ENCODE peak calls at places on chromosomes 1 and 21, in five cellular contexts. One of them, this sample, is unnamed.

GRCh38 chr21:42120056-42120903 is 49.2 kb downstream of the UMODL1 start:
- DNase-seq in thoracic aorta: no peak
- DNase-seq in stimulated activated CD4-positive, alpha-beta T cell treated with anti-CD3 and anti-CD28 coated beads, Interleukin-12 subunit alpha, Interleukin-12 subunit beta, amount 100 ng/mL, for 4 hours: no peak
- DNase-seq in NCI-H1092: peak; percentile 89
- DNase-seq in NCI-H2081 treated with DMSO at 0.1 percent for 48 hours: peak; percentile 90
- DNase-seq in this sample: no peak

GRCh38 chr1:15749399-15750291 is 7.3 kb downstream of the TMEM82 start:
- DNase-seq in thoracic aorta: peak; percentile 81
- DNase-seq in stimulated activated CD4-positive, alpha-beta T cell treated with anti-CD3 and anti-CD28 coated beads, Interleukin-12 subunit alpha, Interleukin-12 subunit beta, amount 100 ng/mL, for 4 hours: no peak
- DNase-seq in NCI-H1092: no peak
- DNase-seq in NCI-H2081 treated with DMSO at 0.1 percent for 48 hours: no peak
- DNase-seq in this sample: peak; percentile 97

GRCh38 chr1:57188169-57188568 is 222.4 kb upstream of the C8B start:
- DNase-seq in thoracic aorta: no peak
- DNase-seq in stimulated activated CD4-positive, alpha-beta T cell treated with anti-CD3 and anti-CD28 coated beads, Interleukin-12 subunit alpha, Interleukin-12 subunit beta, amount 100 ng/mL, for 4 hours: no peak
- DNase-seq in NCI-H1092: no peak
- DNase-seq in NCI-H2081 treated with DMSO at 0.1 percent for 48 hours: no peak
- DNase-seq in this sample: no peak

GRCh38 chr1:37727186-37727585 is 34.9 kb downstream of the CDCA8 start:
- DNase-seq in thoracic aorta: no peak
- DNase-seq in stimulated activated CD4-positive, alpha-beta T cell treated with anti-CD3 and anti-CD28 coated beads, Interleukin-12 subunit alpha, Interleukin-12 subunit beta, amount 100 ng/mL, for 4 hours: no peak
- DNase-seq in NCI-H1092: no peak
- DNase-seq in NCI-H2081 treated with DMSO at 0.1 percent for 48 hours: no peak
- DNase-seq in this sample: no peak

GRCh38 chr1:92980732-92981647 is 19.7 kb upstream of the DIPK1A start:
- DNase-seq in thoracic aorta: no peak
- DNase-seq in stimulated activated CD4-positive, alpha-beta T cell treated with anti-CD3 and anti-CD28 coated beads, Interleukin-12 subunit alpha, Interleukin-12 subunit beta, amount 100 ng/mL, for 4 hours: no peak
- DNase-seq in NCI-H1092: no peak
- DNase-seq in NCI-H2081 treated with DMSO at 0.1 percent for 48 hours: no peak
- DNase-seq in this sample: no peak

GRCh38 chr1:154483941-154484803 is 17.8 kb upstream of the TDRD10 start:
- DNase-seq in thoracic aorta: no peak
- DNase-seq in stimulated activated CD4-positive, alpha-beta T cell treated with anti-CD3 and anti-CD28 coated beads, Interleukin-12 subunit alpha, Interleukin-12 subunit beta, amount 100 ng/mL, for 4 hours: no peak
- DNase-seq in NCI-H1092: no peak
- DNase-seq in NCI-H2081 treated with DMSO at 0.1 percent for 48 hours: no peak
- DNase-seq in this sample: peak; percentile 55

GRCh38 chr1:151790940-151791651 is 796 bp upstream of the TDRKH start:
- DNase-seq in thoracic aorta: no peak
- DNase-seq in stimulated activated CD4-positive, alpha-beta T cell treated with anti-CD3 and anti-CD28 coated beads, Interleukin-12 subunit alpha, Interleukin-12 subunit beta, amount 100 ng/mL, for 4 hours: no peak
- DNase-seq in NCI-H1092: peak; percentile 4
- DNase-seq in NCI-H2081 treated with DMSO at 0.1 percent for 48 hours: no peak
- DNase-seq in this sample: no peak

GRCh38 chr1:198678901-198679329 is 40.1 kb downstream of the PTPRC start:
- DNase-seq in thoracic aorta: no peak
- DNase-seq in stimulated activated CD4-positive, alpha-beta T cell treated with anti-CD3 and anti-CD28 coated beads, Interleukin-12 subunit alpha, Interleukin-12 subunit beta, amount 100 ng/mL, for 4 hours: peak; percentile 22
- DNase-seq in NCI-H1092: no peak
- DNase-seq in NCI-H2081 treated with DMSO at 0.1 percent for 48 hours: no peak
- DNase-seq in this sample: no peak

GRCh38 chr1:220003585-220004299 is 42.6 kb downstream of the EPRS1 start:
- DNase-seq in thoracic aorta: no peak
- DNase-seq in stimulated activated CD4-positive, alpha-beta T cell treated with anti-CD3 and anti-CD28 coated beads, Interleukin-12 subunit alpha, Interleukin-12 subunit beta, amount 100 ng/mL, for 4 hours: no peak
- DNase-seq in NCI-H1092: no peak
- DNase-seq in NCI-H2081 treated with DMSO at 0.1 percent for 48 hours: no peak
- DNase-seq in this sample: no peak

GRCh38 chr1:14108356-14109275 is 408.6 kb downstream of the PRDM2 start:
- DNase-seq in thoracic aorta: no peak
- DNase-seq in stimulated activated CD4-positive, alpha-beta T cell treated with anti-CD3 and anti-CD28 coated beads, Interleukin-12 subunit alpha, Interleukin-12 subunit beta, amount 100 ng/mL, for 4 hours: no peak
- DNase-seq in NCI-H1092: peak; percentile 70
- DNase-seq in NCI-H2081 treated with DMSO at 0.1 percent for 48 hours: no peak
- DNase-seq in this sample: no peak

GRCh38 chr1:56070601-56071000 is 508.8 kb downstream of the PLPP3 start:
- DNase-seq in thoracic aorta: no peak
- DNase-seq in stimulated activated CD4-positive, alpha-beta T cell treated with anti-CD3 and anti-CD28 coated beads, Interleukin-12 subunit alpha, Interleukin-12 subunit beta, amount 100 ng/mL, for 4 hours: no peak
- DNase-seq in NCI-H1092: no peak
- DNase-seq in NCI-H2081 treated with DMSO at 0.1 percent for 48 hours: no peak
- DNase-seq in this sample: no peak

GRCh38 chr1:87961992-87962391 is 633.3 kb downstream of the LMO4 start:
- DNase-seq in thoracic aorta: no peak
- DNase-seq in stimulated activated CD4-positive, alpha-beta T cell treated with anti-CD3 and anti-CD28 coated beads, Interleukin-12 subunit alpha, Interleukin-12 subunit beta, amount 100 ng/mL, for 4 hours: no peak
- DNase-seq in NCI-H1092: no peak
- DNase-seq in NCI-H2081 treated with DMSO at 0.1 percent for 48 hours: no peak
- DNase-seq in this sample: no peak

GRCh38 chr1:174990382-174990999 is 9.3 kb upstream of the CACYBP start:
- DNase-seq in thoracic aorta: no peak
- DNase-seq in stimulated activated CD4-positive, alpha-beta T cell treated with anti-CD3 and anti-CD28 coated beads, Interleukin-12 subunit alpha, Interleukin-12 subunit beta, amount 100 ng/mL, for 4 hours: no peak
- DNase-seq in NCI-H1092: no peak
- DNase-seq in NCI-H2081 treated with DMSO at 0.1 percent for 48 hours: no peak
- DNase-seq in this sample: no peak

GRCh38 chr1:244074559-244075171 is 23.6 kb downstream of the ZBTB18 start:
- DNase-seq in thoracic aorta: no peak
- DNase-seq in stimulated activated CD4-positive, alpha-beta T cell treated with anti-CD3 and anti-CD28 coated beads, Interleukin-12 subunit alpha, Interleukin-12 subunit beta, amount 100 ng/mL, for 4 hours: peak; percentile 15
- DNase-seq in NCI-H1092: no peak
- DNase-seq in NCI-H2081 treated with DMSO at 0.1 percent for 48 hours: no peak
- DNase-seq in this sample: no peak

GRCh38 chr1:169590932-169591331 is 4.7 kb upstream of the F5 start:
- DNase-seq in thoracic aorta: no peak
- DNase-seq in stimulated activated CD4-positive, alpha-beta T cell treated with anti-CD3 and anti-CD28 coated beads, Interleukin-12 subunit alpha, Interleukin-12 subunit beta, amount 100 ng/mL, for 4 hours: no peak
- DNase-seq in NCI-H1092: no peak
- DNase-seq in NCI-H2081 treated with DMSO at 0.1 percent for 48 hours: no peak
- DNase-seq in this sample: no peak

GRCh38 chr21:17554619-17555472 is 42.0 kb downstream of the CXADR start:
- DNase-seq in thoracic aorta: no peak
- DNase-seq in stimulated activated CD4-positive, alpha-beta T cell treated with anti-CD3 and anti-CD28 coated beads, Interleukin-12 subunit alpha, Interleukin-12 subunit beta, amount 100 ng/mL, for 4 hours: no peak
- DNase-seq in NCI-H1092: no peak
- DNase-seq in NCI-H2081 treated with DMSO at 0.1 percent for 48 hours: no peak
- DNase-seq in this sample: no peak

GRCh38 chr1:226687476-226687875 is 51.6 kb downstream of the ITPKB start:
- DNase-seq in thoracic aorta: no peak
- DNase-seq in stimulated activated CD4-positive, alpha-beta T cell treated with anti-CD3 and anti-CD28 coated beads, Interleukin-12 subunit alpha, Interleukin-12 subunit beta, amount 100 ng/mL, for 4 hours: no peak
- DNase-seq in NCI-H1092: no peak
- DNase-seq in NCI-H2081 treated with DMSO at 0.1 percent for 48 hours: no peak
- DNase-seq in this sample: no peak

GRCh38 chr1:209354111-209354839 is 229.2 kb upstream of the CAMK1G start:
- DNase-seq in thoracic aorta: peak; percentile 4
- DNase-seq in stimulated activated CD4-positive, alpha-beta T cell treated with anti-CD3 and anti-CD28 coated beads, Interleukin-12 subunit alpha, Interleukin-12 subunit beta, amount 100 ng/mL, for 4 hours: peak; percentile 38
- DNase-seq in NCI-H1092: peak; percentile 85
- DNase-seq in NCI-H2081 treated with DMSO at 0.1 percent for 48 hours: no peak
- DNase-seq in this sample: peak; percentile 11

GRCh38 chr1:167083066-167083682 is 7.0 kb downstream of the GPA33 start:
- DNase-seq in thoracic aorta: no peak
- DNase-seq in stimulated activated CD4-positive, alpha-beta T cell treated with anti-CD3 and anti-CD28 coated beads, Interleukin-12 subunit alpha, Interleukin-12 subunit beta, amount 100 ng/mL, for 4 hours: no peak
- DNase-seq in NCI-H1092: peak; percentile 33
- DNase-seq in NCI-H2081 treated with DMSO at 0.1 percent for 48 hours: peak; percentile 17
- DNase-seq in this sample: no peak

GRCh38 chr1:211829343-211830054 is 1.1 kb downstream of the LPGAT1 start:
- DNase-seq in thoracic aorta: no peak
- DNase-seq in stimulated activated CD4-positive, alpha-beta T cell treated with anti-CD3 and anti-CD28 coated beads, Interleukin-12 subunit alpha, Interleukin-12 subunit beta, amount 100 ng/mL, for 4 hours: no peak
- DNase-seq in NCI-H1092: no peak
- DNase-seq in NCI-H2081 treated with DMSO at 0.1 percent for 48 hours: no peak
- DNase-seq in this sample: no peak

GRCh38 chr1:221279146-221279545 is 399.9 kb downstream of the HLX start:
- DNase-seq in thoracic aorta: no peak
- DNase-seq in stimulated activated CD4-positive, alpha-beta T cell treated with anti-CD3 and anti-CD28 coated beads, Interleukin-12 subunit alpha, Interleukin-12 subunit beta, amount 100 ng/mL, for 4 hours: no peak
- DNase-seq in NCI-H1092: no peak
- DNase-seq in NCI-H2081 treated with DMSO at 0.1 percent for 48 hours: no peak
- DNase-seq in this sample: no peak

GRCh38 chr1:8687539-8687938 is 129.9 kb downstream of the RERE start:
- DNase-seq in thoracic aorta: no peak
- DNase-seq in stimulated activated CD4-positive, alpha-beta T cell treated with anti-CD3 and anti-CD28 coated beads, Interleukin-12 subunit alpha, Interleukin-12 subunit beta, amount 100 ng/mL, for 4 hours: no peak
- DNase-seq in NCI-H1092: no peak
- DNase-seq in NCI-H2081 treated with DMSO at 0.1 percent for 48 hours: no peak
- DNase-seq in this sample: no peak

GRCh38 chr1:163537809-163538208 is 216.1 kb downstream of the NUF2 start:
- DNase-seq in thoracic aorta: no peak
- DNase-seq in stimulated activated CD4-positive, alpha-beta T cell treated with anti-CD3 and anti-CD28 coated beads, Interleukin-12 subunit alpha, Interleukin-12 subunit beta, amount 100 ng/mL, for 4 hours: no peak
- DNase-seq in NCI-H1092: no peak
- DNase-seq in NCI-H2081 treated with DMSO at 0.1 percent for 48 hours: no peak
- DNase-seq in this sample: no peak

GRCh38 chr1:60068393-60069045 is 5.1 kb downstream of the C1orf87 start:
- DNase-seq in thoracic aorta: no peak
- DNase-seq in stimulated activated CD4-positive, alpha-beta T cell treated with anti-CD3 and anti-CD28 coated beads, Interleukin-12 subunit alpha, Interleukin-12 subunit beta, amount 100 ng/mL, for 4 hours: no peak
- DNase-seq in NCI-H1092: no peak
- DNase-seq in NCI-H2081 treated with DMSO at 0.1 percent for 48 hours: peak; percentile 13
- DNase-seq in this sample: no peak

GRCh38 chr1:247376659-247377058 is 39.3 kb upstream of the NLRP3 start:
- DNase-seq in thoracic aorta: no peak
- DNase-seq in stimulated activated CD4-positive, alpha-beta T cell treated with anti-CD3 and anti-CD28 coated beads, Interleukin-12 subunit alpha, Interleukin-12 subunit beta, amount 100 ng/mL, for 4 hours: no peak
- DNase-seq in NCI-H1092: no peak
- DNase-seq in NCI-H2081 treated with DMSO at 0.1 percent for 48 hours: no peak
- DNase-seq in this sample: no peak

GRCh38 chr21:44681861-44682579 is at the start of gene KRTAP12-1:
- DNase-seq in thoracic aorta: no peak
- DNase-seq in stimulated activated CD4-positive, alpha-beta T cell treated with anti-CD3 and anti-CD28 coated beads, Interleukin-12 subunit alpha, Interleukin-12 subunit beta, amount 100 ng/mL, for 4 hours: no peak
- DNase-seq in NCI-H1092: peak; percentile 80
- DNase-seq in NCI-H2081 treated with DMSO at 0.1 percent for 48 hours: peak; percentile 47
- DNase-seq in this sample: peak; percentile 58

GRCh38 chr1:107530543-107530942 is 389.7 kb downstream of the NTNG1 start:
- DNase-seq in thoracic aorta: no peak
- DNase-seq in stimulated activated CD4-positive, alpha-beta T cell treated with anti-CD3 and anti-CD28 coated beads, Interleukin-12 subunit alpha, Interleukin-12 subunit beta, amount 100 ng/mL, for 4 hours: no peak
- DNase-seq in NCI-H1092: no peak
- DNase-seq in NCI-H2081 treated with DMSO at 0.1 percent for 48 hours: no peak
- DNase-seq in this sample: no peak

GRCh38 chr1:6489799-6490180 is 1.7 kb downstream of the PLEKHG5 start:
- DNase-seq in thoracic aorta: no peak
- DNase-seq in stimulated activated CD4-positive, alpha-beta T cell treated with anti-CD3 and anti-CD28 coated beads, Interleukin-12 subunit alpha, Interleukin-12 subunit beta, amount 100 ng/mL, for 4 hours: peak; percentile 76
- DNase-seq in NCI-H1092: peak; percentile 84
- DNase-seq in NCI-H2081 treated with DMSO at 0.1 percent for 48 hours: peak; percentile 10
- DNase-seq in this sample: peak; percentile 79

GRCh38 chr1:185499986-185500626 is 183.1 kb upstream of the IVNS1ABP start:
- DNase-seq in thoracic aorta: no peak
- DNase-seq in stimulated activated CD4-positive, alpha-beta T cell treated with anti-CD3 and anti-CD28 coated beads, Interleukin-12 subunit alpha, Interleukin-12 subunit beta, amount 100 ng/mL, for 4 hours: no peak
- DNase-seq in NCI-H1092: no peak
- DNase-seq in NCI-H2081 treated with DMSO at 0.1 percent for 48 hours: no peak
- DNase-seq in this sample: no peak

GRCh38 chr1:21638531-21639341 is 30.4 kb downstream of the RAP1GAP start:
- DNase-seq in thoracic aorta: no peak
- DNase-seq in stimulated activated CD4-positive, alpha-beta T cell treated with anti-CD3 and anti-CD28 coated beads, Interleukin-12 subunit alpha, Interleukin-12 subunit beta, amount 100 ng/mL, for 4 hours: no peak
- DNase-seq in NCI-H1092: no peak
- DNase-seq in NCI-H2081 treated with DMSO at 0.1 percent for 48 hours: no peak
- DNase-seq in this sample: no peak

GRCh38 chr21:42553435-42553834 is 39.8 kb downstream of the SLC37A1 start:
- DNase-seq in thoracic aorta: no peak
- DNase-seq in stimulated activated CD4-positive, alpha-beta T cell treated with anti-CD3 and anti-CD28 coated beads, Interleukin-12 subunit alpha, Interleukin-12 subunit beta, amount 100 ng/mL, for 4 hours: no peak
- DNase-seq in NCI-H1092: no peak
- DNase-seq in NCI-H2081 treated with DMSO at 0.1 percent for 48 hours: no peak
- DNase-seq in this sample: no peak

GRCh38 chr1:24981632-24982007 is 51.5 kb upstream of the RUNX3 start:
- DNase-seq in thoracic aorta: no peak
- DNase-seq in stimulated activated CD4-positive, alpha-beta T cell treated with anti-CD3 and anti-CD28 coated beads, Interleukin-12 subunit alpha, Interleukin-12 subunit beta, amount 100 ng/mL, for 4 hours: no peak
- DNase-seq in NCI-H1092: no peak
- DNase-seq in NCI-H2081 treated with DMSO at 0.1 percent for 48 hours: no peak
- DNase-seq in this sample: no peak

GRCh38 chr1:107213225-107213624 is 72.4 kb downstream of the NTNG1 start:
- DNase-seq in thoracic aorta: no peak
- DNase-seq in stimulated activated CD4-positive, alpha-beta T cell treated with anti-CD3 and anti-CD28 coated beads, Interleukin-12 subunit alpha, Interleukin-12 subunit beta, amount 100 ng/mL, for 4 hours: no peak
- DNase-seq in NCI-H1092: no peak
- DNase-seq in NCI-H2081 treated with DMSO at 0.1 percent for 48 hours: no peak
- DNase-seq in this sample: no peak

This sample was measured in ascending aorta.